ENCODE peak calls at places on chromosomes 6 and 20, in six cellular contexts. One of them, this sample, is unnamed.

GRCh38 chr6:107264357-107264831 is 149.1 kb upstream of the BEND3 start:
- DNase-seq in SK-N-SH: peak; percentile 49
- DNase-seq in GM12878: no peak
- DNase-seq in K562: no peak
- DNase-seq in HCT116: no peak
- DNase-seq in HepG2: peak; percentile 91
- DNase-seq in this sample: peak; percentile 4

GRCh38 chr20:8390500-8390899 is 258.4 kb downstream of the PLCB1 start:
- DNase-seq in SK-N-SH: no peak
- DNase-seq in HepG2: no peak
- DNase-seq in K562: no peak
- DNase-seq in HCT116: no peak
- DNase-seq in GM12878: no peak
- DNase-seq in this sample: no peak

GRCh38 chr6:32982084-32982701 is 13.8 kb downstream of the BRD2 start:
- DNase-seq in SK-N-SH: no peak
- DNase-seq in GM12878: no peak
- DNase-seq in HCT116: no peak
- DNase-seq in HepG2: no peak
- DNase-seq in K562: no peak
- DNase-seq in this sample: no peak

GRCh38 chr6:16635291-16635809 is 125.9 kb downstream of the ATXN1 start:
- DNase-seq in HCT116: no peak
- DNase-seq in SK-N-SH: no peak
- DNase-seq in HepG2: peak; percentile 70
- DNase-seq in GM12878: no peak
- DNase-seq in K562: no peak
- DNase-seq in this sample: no peak

GRCh38 chr6:143805832-143806281 is 37.3 kb upstream of the LTV1 start:
- DNase-seq in GM12878: no peak
- DNase-seq in HCT116: no peak
- DNase-seq in HepG2: no peak
- DNase-seq in SK-N-SH: no peak
- DNase-seq in K562: no peak
- DNase-seq in this sample: no peak

GRCh38 chr6:125586074-125586473 is 163.4 kb upstream of the HEY2 start:
- DNase-seq in K562: no peak
- DNase-seq in HCT116: no peak
- DNase-seq in GM12878: no peak
- DNase-seq in SK-N-SH: no peak
- DNase-seq in HepG2: no peak
- DNase-seq in this sample: no peak

GRCh38 chr6:15879372-15880261 is 216.8 kb upstream of the DTNBP1 start:
- DNase-seq in HepG2: no peak
- DNase-seq in SK-N-SH: peak; percentile 76
- DNase-seq in HCT116: no peak
- DNase-seq in GM12878: no peak
- DNase-seq in K562: peak; percentile 42
- DNase-seq in this sample: no peak

GRCh38 chr6:45169815-45170214 is 158.3 kb upstream of the RUNX2 start:
- DNase-seq in HCT116: no peak
- DNase-seq in SK-N-SH: no peak
- DNase-seq in K562: no peak
- DNase-seq in GM12878: no peak
- DNase-seq in HepG2: no peak
- DNase-seq in this sample: no peak

GRCh38 chr20:49768204-49769124 is 44.2 kb upstream of the SLC9A8 start:
- DNase-seq in HepG2: peak; percentile 100
- DNase-seq in GM12878: peak; percentile 31
- DNase-seq in SK-N-SH: no peak
- DNase-seq in HCT116: no peak
- DNase-seq in K562: no peak
- DNase-seq in this sample: peak; percentile 98

GRCh38 chr6:43604174-43604573 is 24.9 kb downstream of the GTPBP2 start:
- DNase-seq in HepG2: no peak
- DNase-seq in HCT116: no peak
- DNase-seq in K562: no peak
- DNase-seq in GM12878: no peak
- DNase-seq in SK-N-SH: no peak
- DNase-seq in this sample: no peak

GRCh38 chr6:42007753-42008528 is 42.4 kb upstream of the TAF8 start:
- DNase-seq in HCT116: no peak
- DNase-seq in HepG2: no peak
- DNase-seq in K562: no peak
- DNase-seq in SK-N-SH: no peak
- DNase-seq in GM12878: no peak
- DNase-seq in this sample: no peak

GRCh38 chr6:26322645-26323482 is 42.1 kb upstream of the BTN3A2 start:
- DNase-seq in SK-N-SH: peak; percentile 48
- DNase-seq in GM12878: peak; percentile 87
- DNase-seq in HCT116: peak; percentile 82
- DNase-seq in HepG2: peak; percentile 93
- DNase-seq in K562: peak; percentile 43
- DNase-seq in this sample: no peak

GRCh38 chr6:129098061-129098553 is 215.2 kb downstream of the LAMA2 start:
- DNase-seq in HCT116: no peak
- DNase-seq in K562: no peak
- DNase-seq in GM12878: no peak
- DNase-seq in HepG2: no peak
- DNase-seq in SK-N-SH: no peak
- DNase-seq in this sample: no peak

GRCh38 chr6:169986848-169987498 is 235.6 kb downstream of the ERMARD start:
- DNase-seq in HCT116: no peak
- DNase-seq in HepG2: no peak
- DNase-seq in K562: no peak
- DNase-seq in SK-N-SH: no peak
- DNase-seq in GM12878: no peak
- DNase-seq in this sample: no peak

GRCh38 chr6:54206510-54206909 is 95.3 kb downstream of the MLIP start:
- DNase-seq in HepG2: peak; percentile 9
- DNase-seq in HCT116: no peak
- DNase-seq in K562: no peak
- DNase-seq in GM12878: no peak
- DNase-seq in SK-N-SH: no peak
- DNase-seq in this sample: no peak

GRCh38 chr20:33771938-33772337 is 39.2 kb upstream of the CHMP4B start:
- DNase-seq in SK-N-SH: no peak
- DNase-seq in HCT116: no peak
- DNase-seq in GM12878: no peak
- DNase-seq in K562: no peak
- DNase-seq in HepG2: no peak
- DNase-seq in this sample: no peak

DNA sequence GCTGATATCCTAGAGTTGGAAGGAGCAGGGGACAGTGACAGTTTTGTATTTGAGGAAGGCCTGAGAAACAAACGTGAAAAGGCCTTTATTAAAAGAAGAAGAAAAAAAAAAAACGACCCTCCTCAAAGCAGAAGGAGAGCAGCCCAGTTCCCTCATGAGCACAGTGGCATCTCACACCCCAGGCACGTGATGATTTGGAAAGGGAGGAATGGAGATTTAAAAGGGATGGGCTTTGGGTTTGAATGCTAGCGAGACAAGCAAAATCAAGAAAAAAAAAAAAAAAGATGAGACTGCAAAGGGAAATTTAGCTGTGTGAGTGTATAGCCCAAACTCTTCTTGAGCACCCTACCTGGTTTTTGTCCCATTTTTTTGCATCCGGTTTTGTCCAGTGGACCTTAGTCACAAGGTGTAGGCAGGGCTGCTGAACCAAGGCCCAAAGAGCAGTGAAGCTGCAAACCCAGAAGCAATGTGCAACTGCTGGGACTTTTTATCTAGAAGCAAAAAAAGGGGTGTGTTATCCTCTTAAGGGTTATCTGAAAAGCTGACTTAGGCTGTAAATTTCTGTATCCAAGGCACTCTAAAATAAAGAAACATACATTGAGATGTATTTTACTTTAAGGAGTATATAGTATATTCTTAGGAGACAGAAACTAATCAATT is 54.5 kb upstream of the RREB1 start:
- DNase-seq in GM12878: no peak
- DNase-seq in HCT116: no peak
- DNase-seq in SK-N-SH: no peak
- DNase-seq in HepG2: no peak
- DNase-seq in K562: no peak
- DNase-seq in this sample: no peak
- TF ChIP-seq JUND in GM12878: no peak
- TF ChIP-seq JUND in HCT116: no peak
- TF ChIP-seq JUND in SK-N-SH: no peak
- TF ChIP-seq JUND in HepG2: no peak
- TF ChIP-seq JUND in K562: no peak
- TF ChIP-seq JUND in this sample: no peak

GRCh38 chr6:4797590-4797989 is 21.4 kb downstream of the CDYL start:
- DNase-seq in HCT116: no peak
- DNase-seq in HepG2: no peak
- DNase-seq in SK-N-SH: no peak
- DNase-seq in GM12878: no peak
- DNase-seq in K562: no peak
- DNase-seq in this sample: no peak
- TF ChIP-seq JUND in HCT116: no peak
- TF ChIP-seq JUND in HepG2: no peak
- TF ChIP-seq JUND in SK-N-SH: no peak
- TF ChIP-seq JUND in GM12878: no peak
- TF ChIP-seq JUND in K562: no peak
- TF ChIP-seq JUND in this sample: no peak

GRCh38 chr20:12594410-12595130 is 414.2 kb upstream of the SPTLC3 start:
- DNase-seq in GM12878: no peak
- DNase-seq in HepG2: peak; percentile 13
- DNase-seq in HCT116: no peak
- DNase-seq in SK-N-SH: peak; percentile 7
- DNase-seq in K562: no peak
- DNase-seq in this sample: no peak

GRCh38 chr20:12597491-12597890 is 411.3 kb upstream of the SPTLC3 start:
- DNase-seq in HepG2: no peak
- DNase-seq in GM12878: no peak
- DNase-seq in K562: no peak
- DNase-seq in HCT116: no peak
- DNase-seq in SK-N-SH: no peak
- DNase-seq in this sample: no peak

GRCh38 chr20:12595841-12596240 is 412.9 kb upstream of the SPTLC3 start:
- DNase-seq in K562: no peak
- DNase-seq in HepG2: no peak
- DNase-seq in HCT116: no peak
- DNase-seq in SK-N-SH: no peak
- DNase-seq in GM12878: no peak
- DNase-seq in this sample: no peak

GRCh38 chr20:12596863-12597262 is 411.9 kb upstream of the SPTLC3 start:
- DNase-seq in HCT116: no peak
- DNase-seq in HepG2: no peak
- DNase-seq in K562: no peak
- DNase-seq in GM12878: no peak
- DNase-seq in SK-N-SH: no peak
- DNase-seq in this sample: no peak

DNA sequence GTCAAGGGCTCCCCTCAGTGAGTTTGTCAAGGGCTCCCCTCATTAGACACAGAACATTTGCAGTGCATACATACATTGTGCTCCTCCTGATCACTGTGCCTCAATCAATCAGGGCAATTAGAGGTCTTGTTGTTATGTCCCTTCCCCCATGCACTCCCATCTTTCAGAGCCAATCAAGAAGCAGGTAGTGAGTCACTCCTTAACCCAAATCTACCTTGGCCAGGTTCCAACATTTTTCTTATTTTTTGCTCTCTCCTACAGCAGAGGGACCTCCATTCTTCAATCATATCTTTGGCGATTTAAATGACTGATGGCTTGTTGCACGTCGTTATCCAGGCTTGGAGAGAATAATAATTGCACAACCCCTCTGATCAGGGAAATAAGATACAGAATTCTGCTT is 409.9 kb upstream of the SPTLC3 start:
- DNase-seq in GM12878: no peak
- DNase-seq in K562: no peak
- DNase-seq in HepG2: no peak
- DNase-seq in SK-N-SH: no peak
- DNase-seq in HCT116: no peak
- DNase-seq in this sample: no peak
- TF ChIP-seq JUND in GM12878: no peak
- TF ChIP-seq JUND in K562: no peak
- TF ChIP-seq JUND in HepG2: no peak
- TF ChIP-seq JUND in SK-N-SH: no peak
- TF ChIP-seq JUND in HCT116: no peak
- TF ChIP-seq JUND in this sample: no peak

GRCh38 chr6:81451787-81452186 is 300.7 kb downstream of the TENT5A start:
- DNase-seq in SK-N-SH: no peak
- DNase-seq in GM12878: no peak
- DNase-seq in HCT116: peak; percentile 98
- DNase-seq in K562: no peak
- DNase-seq in HepG2: peak; percentile 69
- DNase-seq in this sample: no peak
- TF ChIP-seq JUND in SK-N-SH: peak; percentile 82
- TF ChIP-seq JUND in GM12878: peak; percentile 19
- TF ChIP-seq JUND in HCT116: peak; percentile 95
- TF ChIP-seq JUND in K562: no peak
- TF ChIP-seq JUND in HepG2: peak; percentile 29
- TF ChIP-seq JUND in this sample: no peak

GRCh38 chr6:4581468-4582420 is 194.5 kb upstream of the CDYL start:
- DNase-seq in GM12878: no peak
- DNase-seq in K562: no peak
- DNase-seq in SK-N-SH: no peak
- DNase-seq in HepG2: no peak
- DNase-seq in HCT116: no peak
- DNase-seq in this sample: no peak

GRCh38 chr6:4575724-4576123 is 200.5 kb upstream of the CDYL start:
- DNase-seq in SK-N-SH: no peak
- DNase-seq in HepG2: no peak
- DNase-seq in HCT116: no peak
- DNase-seq in GM12878: no peak
- DNase-seq in K562: no peak
- DNase-seq in this sample: no peak

GRCh38 chr6:4580361-4580760 is 195.8 kb upstream of the CDYL start:
- DNase-seq in SK-N-SH: no peak
- DNase-seq in HepG2: no peak
- DNase-seq in HCT116: no peak
- DNase-seq in GM12878: no peak
- DNase-seq in K562: no peak
- DNase-seq in this sample: no peak

GRCh38 chr6:4573958-4574481 is 202.2 kb upstream of the CDYL start:
- DNase-seq in K562: no peak
- DNase-seq in GM12878: no peak
- DNase-seq in HepG2: no peak
- DNase-seq in HCT116: no peak
- DNase-seq in SK-N-SH: no peak
- DNase-seq in this sample: no peak

DNA sequence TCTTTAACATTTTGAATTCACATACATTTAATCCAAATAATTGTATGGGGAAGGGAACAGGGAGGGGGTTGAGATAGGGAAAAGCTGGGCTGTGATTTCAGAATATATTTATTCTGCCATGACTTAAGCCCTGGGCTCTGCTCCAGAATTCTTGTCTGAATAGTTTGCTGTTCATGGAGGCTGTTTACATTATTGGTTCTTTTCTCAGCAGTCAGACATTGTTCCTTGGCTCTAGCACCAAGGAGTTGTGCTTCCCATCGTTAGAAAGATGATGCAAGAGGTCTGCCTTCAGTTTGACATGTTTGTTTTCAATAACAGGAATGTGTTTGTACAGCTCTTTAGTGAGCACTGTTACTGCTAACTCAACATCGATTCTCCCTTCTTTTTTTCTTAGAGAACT is 198.8 kb upstream of the CDYL start:
- DNase-seq in K562: no peak
- DNase-seq in GM12878: no peak
- DNase-seq in HepG2: no peak
- DNase-seq in HCT116: no peak
- DNase-seq in SK-N-SH: no peak
- DNase-seq in this sample: peak; percentile 69
- TF ChIP-seq JUND in K562: no peak
- TF ChIP-seq JUND in GM12878: no peak
- TF ChIP-seq JUND in HepG2: no peak
- TF ChIP-seq JUND in HCT116: no peak
- TF ChIP-seq JUND in SK-N-SH: no peak
- TF ChIP-seq JUND in this sample: no peak